ENCODE peak calls at places on chromosomes 13 and 19, in four cellular contexts. I is heart left ventricle, B is skeletal muscle cell, H is astrocyte of the spinal cord. O is an unnamed sample.
A peak's percentile ranks its signal among the peaks of the same experiment; 100 is the strongest.

GRCh38 chr13:34913040-34913439 is 29.0 kb upstream of the NBEA start:
- DNase-seq in I (no peak), B (no peak), H (peak; percentile 1), O (no peak)

GRCh38 chr13:80454245-80454644 is 113.3 kb upstream of the SPRY2 start:
- DNase-seq in I (no peak), B (peak; percentile 58), H (peak; percentile 84), O (no peak)

GRCh38 chr19:309206-309565 is 18.0 kb upstream of the PLPP2 start:
- DNase-seq in I (no peak), B (no peak), H (no peak), O (no peak)

GRCh38 chr19:51026554-51026831 is at the start of gene KLK11:
- DNase-seq in I (no peak), B (no peak), H (no peak), O (no peak)

GRCh38 chr19:1170938-1171754 is 2.9 kb downstream of the SBNO2 start:
- DNase-seq in I (peak; percentile 15), B (no peak), H (no peak), O (no peak)

GRCh38 chr19:38729653-38730469 is 14.4 kb downstream of the CAPN12 start:
- DNase-seq in I (peak; percentile 58), B (no peak), H (peak; percentile 51), O (peak; percentile 65)

GRCh38 chr13:99085846-99086148 is 107.9 kb upstream of the DOCK9 start:
- DNase-seq in I (no peak), B (no peak), H (no peak), O (no peak)

GRCh38 chr13:46962286-46962941 is 65.6 kb upstream of the HTR2A start:
- DNase-seq in I (no peak), B (no peak), H (peak; percentile 23), O (no peak)

GRCh38 chr19:15170345-15170744 is 30.4 kb downstream of the NOTCH3 start:
- DNase-seq in I (no peak), B (no peak), H (no peak), O (no peak)

GRCh38 chr13:106336663-106337062 is 198.8 kb downstream of the EFNB2 start:
- DNase-seq in I (no peak), B (no peak), H (no peak), O (no peak)

GRCh38 chr19:13097331-13098258 is 5.1 kb downstream of the LYL1 start:
- DNase-seq in I (peak; percentile 58), B (no peak), H (no peak), O (no peak)

GRCh38 chr19:51471527-51471926 is 6.8 kb upstream of the CEACAM18 start:
- DNase-seq in I (no peak), B (no peak), H (no peak), O (no peak)